ENCODE peak calls at places on chromosomes 2 and 18, in six cellular contexts. Z is memory B cell; Y is stimulated activated naive CD8-positive, alpha-beta T cell treated with anti-CD3 and anti-CD28 coated beads, Interleukin-15, amount 100 ng/mL, for 72 hours; O is HTR-8/SVneo; A is occipital lobe; D is H4. I is an unnamed sample.

GRCh38 chr18:46659484-46659883 is 2.5 kb upstream of the LOXHD1 start:
- DNase-seq in Z (no peak), Y (no peak), O (no peak), A (no peak), D (no peak), I (no peak)

GRCh38 chr2:119028327-119029174 is 86.6 kb downstream of the MARCO start:
- DNase-seq in Z (no peak), Y (no peak), O (peak; percentile 24), A (no peak), D (no peak), I (no peak)

GRCh38 chr2:163155279-163155883 is 316.8 kb upstream of the KCNH7 start:
- DNase-seq in Z (no peak), Y (no peak), O (peak; percentile 23), A (no peak), D (peak; percentile 46), I (no peak)

GRCh38 chr2:54015809-54016703 is 45.3 kb upstream of the PSME4 start:
- DNase-seq in Z (no peak), Y (no peak), O (no peak), A (no peak), D (peak; percentile 11), I (peak; percentile 31)

GRCh38 chr2:47636596-47636995 is 146.3 kb upstream of the MSH6 start:
- DNase-seq in Z (no peak), Y (no peak), O (no peak), A (no peak), D (no peak), I (no peak)

GRCh38 chr18:58505181-58505580 is 123.7 kb downstream of the ALPK2 start:
- DNase-seq in Z (no peak), Y (peak; percentile 21), O (no peak), A (no peak), D (no peak), I (no peak)

GRCh38 chr2:177525351-177525750 is 132.8 kb downstream of the AGPS start:
- DNase-seq in Z (no peak), Y (no peak), O (no peak), A (no peak), D (no peak), I (no peak)

GRCh38 chr2:232142049-232142448 is 180.5 kb downstream of the DIS3L2 start:
- DNase-seq in Z (no peak), Y (peak; percentile 38), O (peak; percentile 28), A (peak; percentile 6), D (no peak), I (peak; percentile 7)

GRCh38 chr2:234003972-234004617 is 46.4 kb upstream of the SPP2 start:
- DNase-seq in Z (no peak), Y (peak; percentile 39), O (peak; percentile 79), A (peak; percentile 23), D (peak; percentile 95), I (peak; percentile 75)

GRCh38 chr18:23837591-23837990 is 148.3 kb downstream of the LAMA3 start:
- DNase-seq in Z (no peak), Y (no peak), O (peak; percentile 34), A (no peak), D (peak; percentile 14), I (no peak)

GRCh38 chr2:73134471-73134870 is 21.7 kb upstream of the RAB11FIP5 start:
- DNase-seq in Z (no peak), Y (no peak), O (no peak), A (no peak), D (no peak), I (no peak)

GRCh38 chr2:85971369-85971768 is 82.6 kb upstream of the ST3GAL5 start:
- DNase-seq in Z (no peak), Y (no peak), O (no peak), A (no peak), D (no peak), I (no peak)

GRCh38 chr18:35890323-35890722 is 82.2 kb upstream of the RMP24 start:
- DNase-seq in Z (no peak), Y (no peak), O (no peak), A (no peak), D (no peak), I (no peak)

GRCh38 chr2:8543412-8544167 is 138.3 kb upstream of the ID2 start:
- DNase-seq in Z (no peak), Y (peak; percentile 93), O (peak; percentile 83), A (no peak), D (peak; percentile 84), I (peak; percentile 21)

GRCh38 chr18:36629836-36630235 is 199.0 kb downstream of the TPGS2 start:
- DNase-seq in Z (no peak), Y (no peak), O (no peak), A (no peak), D (no peak), I (no peak)

GRCh38 chr2:68317971-68318685 is 1.6 kb downstream of the CNRIP1 start:
- DNase-seq in Z (no peak), Y (no peak), O (peak; percentile 30), A (no peak), D (no peak), I (no peak)

GRCh38 chr18:30971338-30971956 is 71.1 kb downstream of the DSC3 start:
- DNase-seq in Z (no peak), Y (no peak), O (no peak), A (no peak), D (peak; percentile 14), I (no peak)

GRCh38 chr2:199819746-199820145 is 31.2 kb downstream of the FTCDNL1 start:
- DNase-seq in Z (no peak), Y (no peak), O (no peak), A (no peak), D (no peak), I (no peak)

GRCh38 chr2:133607679-133608078 is 39.4 kb upstream of the NCKAP5 start:
- DNase-seq in Z (no peak), Y (no peak), O (no peak), A (no peak), D (no peak), I (no peak)

GRCh38 chr2:229416116-229416694 is 145.1 kb upstream of the PID1 start:
- DNase-seq in Z (no peak), Y (no peak), O (no peak), A (peak; percentile 13), D (no peak), I (no peak)

GRCh38 chr2:122263746-122264145 is 508.3 kb downstream of the TSN start:
- DNase-seq in Z (no peak), Y (no peak), O (no peak), A (no peak), D (no peak), I (no peak)